ENCODE peak calls at places on chromosomes 2 and 18, in ten cellular contexts. O is SK-N-SH, B is tibial artery, L is heart left ventricle, M is transverse colon, W is A549, K is colonic mucosa, H is MM.1S, N is thoracic aorta, E is neural progenitor cell. P is an unnamed sample.

GRCh38 chr2:124323321-124323720 is 298.2 kb downstream of the CNTNAP5 start:
- DNase-seq in O (no peak), B (no peak), L (no peak), M (no peak), W (no peak), K (no peak), H (no peak), N (no peak), E (no peak), P (no peak)

GRCh38 chr18:23453657-23454011 is 547 bp downstream of the RIOK3 start:
- DNase-seq in O (no peak), B (no peak), L (no peak), M (no peak), W (no peak), K (no peak), H (no peak), N (no peak), E (no peak), P (no peak)

GRCh38 chr18:31040982-31041345 is 1.6 kb downstream of the DSC3 start:
- DNase-seq in O (peak; percentile 9), B (no peak), L (no peak), M (no peak), W (no peak), K (no peak), H (no peak), N (no peak), E (peak; percentile 66), P (no peak)

GRCh38 chr2:223781560-223781959 is 55.8 kb downstream of the AP1S3 start:
- DNase-seq in O (no peak), B (no peak), L (no peak), M (no peak), W (no peak), K (no peak), H (no peak), N (no peak), E (no peak), P (no peak)

GRCh38 chr2:227388537-227389011 is 825 bp upstream of the SCYGR1 start:
- DNase-seq in O (no peak), B (no peak), L (no peak), M (no peak), W (peak; percentile 63), K (no peak), H (no peak), N (no peak), E (no peak), P (no peak)

GRCh38 chr2:157325786-157326185 is at the start of gene ERMN:
- DNase-seq in O (no peak), B (no peak), L (no peak), M (no peak), W (no peak), K (no peak), H (no peak), N (no peak), E (peak; percentile 91), P (no peak)

GRCh38 chr2:72669121-72669520 is 156.7 kb downstream of the EXOC6B start:
- DNase-seq in O (no peak), B (no peak), L (no peak), M (no peak), W (peak; percentile 51), K (no peak), H (no peak), N (no peak), E (no peak), P (no peak)

GRCh38 chr2:127044977-127045654 is 61.8 kb downstream of the BIN1 start:
- DNase-seq in O (peak; percentile 26), B (no peak), L (no peak), M (no peak), W (no peak), K (no peak), H (no peak), N (no peak), E (no peak), P (no peak)

GRCh38 chr2:182713611-182714010 is 2.4 kb upstream of the DNAJC10 start:
- DNase-seq in O (no peak), B (no peak), L (no peak), M (no peak), W (no peak), K (no peak), H (no peak), N (no peak), E (no peak), P (no peak)

GRCh38 chr2:177625744-177626655 is 233.4 kb downstream of the AGPS start:
- DNase-seq in O (no peak), B (no peak), L (no peak), M (no peak), W (no peak), K (no peak), H (no peak), N (no peak), E (no peak), P (no peak)

DNA sequence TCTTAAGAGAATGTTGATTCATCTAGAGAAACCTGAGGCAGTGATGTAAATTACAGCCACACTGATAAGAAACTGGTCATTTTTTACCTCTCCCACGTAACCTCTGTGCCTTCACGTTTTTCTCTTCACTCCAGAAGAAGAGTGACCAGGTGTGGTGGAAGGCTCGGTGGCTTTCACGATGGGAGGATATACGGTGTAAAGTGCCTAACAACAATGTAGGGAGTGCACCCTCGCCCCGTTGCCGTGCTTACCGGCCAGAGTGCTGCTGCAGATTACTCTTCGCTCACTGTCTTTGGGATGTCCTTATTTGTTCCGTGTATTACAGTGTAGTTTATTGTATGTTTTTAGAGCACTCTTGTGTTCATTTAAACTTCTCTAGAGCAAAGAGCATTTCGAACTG is 46.5 kb downstream of the NCK2 start:
- DNase-seq in O (no peak), B (no peak), L (no peak), M (no peak), W (no peak), K (no peak), H (no peak), N (no peak), E (no peak), P (no peak)
- H3K4me3 ChIP-seq in O (no peak overlapping the region), B (no peak overlapping the region), L (no peak overlapping the region), M (no peak overlapping the region), W (no peak overlapping the region), K (no peak overlapping the region), H (no peak overlapping the region), N (no peak overlapping the region), E (no peak overlapping the region), P (no peak overlapping the region)

DNA sequence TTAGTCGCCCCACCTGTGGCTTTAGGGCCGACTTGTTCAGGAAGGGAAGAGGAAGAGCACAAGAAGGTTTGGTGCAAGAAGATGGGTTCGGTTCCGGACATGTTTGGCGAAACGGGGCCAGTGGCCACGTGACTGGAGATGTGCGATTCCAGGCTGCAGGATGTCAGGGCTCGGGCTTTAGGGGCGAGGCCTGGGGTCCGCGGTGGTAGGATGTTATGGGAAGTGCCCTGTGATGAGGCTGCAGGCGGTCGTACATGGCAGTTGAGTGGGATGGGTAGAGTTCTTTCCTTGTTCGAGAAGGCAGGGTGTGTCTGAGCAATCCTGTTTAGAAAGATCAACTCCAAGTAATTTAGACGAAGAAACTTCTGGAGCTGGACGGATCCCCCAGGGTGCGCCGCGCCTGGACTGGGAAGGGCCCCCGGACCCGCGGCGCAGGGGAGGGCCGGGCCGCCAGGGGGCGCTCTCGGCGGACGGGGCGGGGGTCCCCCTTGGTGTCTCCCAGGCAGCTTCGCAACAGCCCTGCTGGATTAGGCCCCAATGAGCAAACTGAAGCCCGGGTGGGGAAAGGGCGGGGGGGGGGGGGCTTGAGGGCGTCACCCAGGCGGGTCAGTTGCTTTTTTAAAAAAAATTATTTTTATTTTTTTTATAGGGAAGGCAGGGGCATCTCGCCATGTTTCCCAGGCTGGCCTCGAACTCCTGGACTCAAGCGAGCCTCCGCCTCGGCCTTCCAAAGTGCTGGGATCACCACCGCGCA is 17.2 kb upstream of the SDC1 start:
- DNase-seq in O (peak; percentile 72), B (no peak), L (no peak), M (no peak), W (peak; percentile 50), K (no peak), H (no peak), N (no peak), E (peak; percentile 37), P (no peak)
- TF ChIP-seq CTCF in O (peak; percentile 34), B (no peak), L (peak; percentile 49), M (peak; percentile 32), W (peak; percentile 58), K (peak; percentile 49), H (peak; percentile 22), N (peak; percentile 27), E (peak; percentile 65), P (no peak)

GRCh38 chr2:237885931-237886701 is 26.7 kb downstream of the RAMP1 start:
- DNase-seq in O (peak; percentile 63), B (peak; percentile 60), L (peak; percentile 77), M (peak; percentile 72), W (no peak), K (no peak), H (no peak), N (peak; percentile 50), E (no peak), P (no peak)

GRCh38 chr2:237886702-237887481 is 27.5 kb downstream of the RAMP1 start:
- DNase-seq in O (peak; percentile 86), B (peak; percentile 53), L (peak; percentile 88), M (peak; percentile 76), W (no peak), K (no peak), H (no peak), N (peak; percentile 58), E (no peak), P (no peak)

GRCh38 chr2:237888389-237888788 is 29.0 kb downstream of the RAMP1 start:
- DNase-seq in O (no peak), B (no peak), L (no peak), M (no peak), W (no peak), K (no peak), H (no peak), N (no peak), E (no peak), P (no peak)

GRCh38 chr2:237889811-237890210 is 30.4 kb downstream of the RAMP1 start:
- DNase-seq in O (no peak), B (no peak), L (no peak), M (no peak), W (no peak), K (no peak), H (no peak), N (no peak), E (no peak), P (no peak)

DNA sequence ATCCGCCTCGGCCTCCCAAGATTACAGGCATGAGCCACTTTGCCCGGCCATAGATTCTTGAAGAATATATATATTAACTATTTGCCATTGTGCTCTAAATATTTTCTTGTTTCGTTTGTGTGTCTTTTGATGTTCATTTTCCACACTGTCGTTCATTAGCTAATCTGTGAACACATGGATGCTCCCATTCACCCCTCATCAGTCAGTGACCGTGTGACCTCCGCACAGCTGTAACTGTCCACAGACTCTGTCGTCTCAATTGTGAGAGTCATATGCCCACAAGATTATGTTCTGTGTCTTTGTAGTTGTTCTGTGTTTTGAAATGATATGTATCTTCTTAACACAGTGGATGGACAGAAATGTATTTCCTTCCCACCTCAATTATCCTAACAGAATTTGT is 29.6 kb downstream of the RAMP1 start:
- DNase-seq in O (no peak), B (no peak), L (no peak), M (no peak), W (no peak), K (no peak), H (no peak), N (no peak), E (peak; percentile 35), P (no peak)
- H3K4me1 ChIP-seq in O (peaks cover 48% of the 10 kb centered on the region), B (no peaks in the 10 kb centered on the region), L (peaks cover 43% of the 10 kb centered on the region), M (peaks cover 9% of the 10 kb centered on the region), W (peaks cover 9% of the 10 kb centered on the region), K (no peaks in the 10 kb centered on the region), H (no peaks in the 10 kb centered on the region), N (peaks cover 37% of the 10 kb centered on the region), E (no peaks in the 10 kb centered on the region), P (peaks cover 4% of the 10 kb centered on the region)

DNA sequence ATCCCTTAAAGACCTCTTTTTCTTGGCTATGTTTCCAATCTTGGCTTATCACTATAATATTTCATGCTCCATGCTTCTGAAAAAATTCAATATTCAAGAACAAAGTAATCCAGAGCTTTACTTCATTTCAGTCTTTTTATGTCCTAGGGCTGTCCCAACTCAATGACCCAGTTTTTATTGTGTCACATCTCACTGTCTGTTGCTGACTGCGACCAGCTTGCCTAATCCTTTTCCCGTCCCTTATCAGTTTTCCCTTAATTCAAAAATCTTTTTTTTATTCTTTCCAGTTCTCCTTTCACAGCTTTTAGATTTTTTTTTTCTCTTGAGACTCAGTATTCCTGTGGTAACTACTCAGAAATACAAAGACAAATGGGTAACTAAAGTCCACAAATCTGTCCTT is 10.2 kb downstream of the TMEM17 start:
- DNase-seq in O (peak; percentile 34), B (no peak), L (no peak), M (no peak), W (no peak), K (no peak), H (no peak), N (no peak), E (no peak), P (no peak)
- H3K4me3 ChIP-seq in O (no peak overlapping the region), B (no peak overlapping the region), L (no peak overlapping the region), M (no peak overlapping the region), W (no peak overlapping the region), K (no peak overlapping the region), H (no peak overlapping the region), N (no peak overlapping the region), E (no peak overlapping the region), P (no peak overlapping the region)

P was measured in lung.